ENCODE peak calls at places on chromosomes 2 and 18, in ten cellular contexts. One of them, this sample, is unnamed.

GRCh38 chr18:34926683-34927082 is 114.5 kb upstream of the MAPRE2 start:
- DNase-seq in ovary: no peak
- DNase-seq in ascending aorta: no peak
- DNase-seq in esophagus squamous epithelium: no peak
- DNase-seq in lower lobe of right lung: no peak
- DNase-seq in A549: no peak
- DNase-seq in kidney: no peak
- DNase-seq in sigmoid colon: no peak
- DNase-seq in aorta: no peak
- DNase-seq in gastrocnemius medialis: no peak
- DNase-seq in this sample: no peak

GRCh38 chr2:160108231-160108630 is 45.8 kb upstream of the PLA2R1 start:
- DNase-seq in ovary: no peak
- DNase-seq in ascending aorta: no peak
- DNase-seq in A549: no peak
- DNase-seq in lower lobe of right lung: no peak
- DNase-seq in sigmoid colon: no peak
- DNase-seq in esophagus squamous epithelium: no peak
- DNase-seq in aorta: no peak
- DNase-seq in gastrocnemius medialis: no peak
- DNase-seq in kidney: no peak
- DNase-seq in this sample: no peak

GRCh38 chr2:118723394-118723793 is 124.1 kb downstream of the EN1 start:
- DNase-seq in kidney: no peak
- DNase-seq in lower lobe of right lung: no peak
- DNase-seq in gastrocnemius medialis: no peak
- DNase-seq in sigmoid colon: no peak
- DNase-seq in esophagus squamous epithelium: no peak
- DNase-seq in A549: no peak
- DNase-seq in ovary: no peak
- DNase-seq in ascending aorta: no peak
- DNase-seq in aorta: no peak
- DNase-seq in this sample: no peak

GRCh38 chr2:238928520-238929241 is 80.8 kb downstream of the TWIST2 start:
- DNase-seq in gastrocnemius medialis: no peak
- DNase-seq in kidney: peak; percentile 50
- DNase-seq in lower lobe of right lung: no peak
- DNase-seq in sigmoid colon: peak; percentile 72
- DNase-seq in A549: no peak
- DNase-seq in esophagus squamous epithelium: no peak
- DNase-seq in aorta: no peak
- DNase-seq in ascending aorta: no peak
- DNase-seq in ovary: peak; percentile 46
- DNase-seq in this sample: peak; percentile 28

GRCh38 chr2:189569295-189569925 is 11.2 kb downstream of the SLC40A1 start:
- DNase-seq in kidney: no peak
- DNase-seq in esophagus squamous epithelium: no peak
- DNase-seq in sigmoid colon: no peak
- DNase-seq in aorta: peak; percentile 64
- DNase-seq in A549: no peak
- DNase-seq in ovary: no peak
- DNase-seq in gastrocnemius medialis: no peak
- DNase-seq in lower lobe of right lung: no peak
- DNase-seq in ascending aorta: no peak
- DNase-seq in this sample: no peak

GRCh38 chr18:35282353-35282752 is 7.7 kb downstream of the ZSCAN30 start:
- DNase-seq in aorta: no peak
- DNase-seq in esophagus squamous epithelium: no peak
- DNase-seq in ascending aorta: no peak
- DNase-seq in ovary: no peak
- DNase-seq in kidney: no peak
- DNase-seq in sigmoid colon: no peak
- DNase-seq in A549: no peak
- DNase-seq in gastrocnemius medialis: no peak
- DNase-seq in lower lobe of right lung: no peak
- DNase-seq in this sample: no peak

GRCh38 chr2:113039675-113040074 is 13.0 kb downstream of the IL36B start:
- DNase-seq in gastrocnemius medialis: no peak
- DNase-seq in kidney: no peak
- DNase-seq in A549: no peak
- DNase-seq in ascending aorta: no peak
- DNase-seq in aorta: no peak
- DNase-seq in lower lobe of right lung: no peak
- DNase-seq in ovary: no peak
- DNase-seq in esophagus squamous epithelium: no peak
- DNase-seq in sigmoid colon: no peak
- DNase-seq in this sample: no peak

GRCh38 chr18:9117980-9118841 is 15.7 kb downstream of the NDUFV2 start:
- DNase-seq in ascending aorta: no peak
- DNase-seq in gastrocnemius medialis: no peak
- DNase-seq in lower lobe of right lung: no peak
- DNase-seq in esophagus squamous epithelium: no peak
- DNase-seq in sigmoid colon: no peak
- DNase-seq in aorta: no peak
- DNase-seq in A549: no peak
- DNase-seq in ovary: no peak
- DNase-seq in kidney: no peak
- DNase-seq in this sample: no peak

GRCh38 chr18:48934400-48934707 is 16.4 kb downstream of the SMAD7 start:
- DNase-seq in lower lobe of right lung: no peak
- DNase-seq in gastrocnemius medialis: no peak
- DNase-seq in esophagus squamous epithelium: no peak
- DNase-seq in A549: no peak
- DNase-seq in ovary: no peak
- DNase-seq in ascending aorta: no peak
- DNase-seq in sigmoid colon: no peak
- DNase-seq in kidney: no peak
- DNase-seq in aorta: no peak
- DNase-seq in this sample: no peak

GRCh38 chr2:30235008-30235655 is 3.8 kb downstream of the LBH start:
- DNase-seq in kidney: no peak
- DNase-seq in sigmoid colon: peak; percentile 62
- DNase-seq in ovary: no peak
- DNase-seq in gastrocnemius medialis: no peak
- DNase-seq in esophagus squamous epithelium: no peak
- DNase-seq in lower lobe of right lung: no peak
- DNase-seq in A549: no peak
- DNase-seq in aorta: no peak
- DNase-seq in ascending aorta: no peak
- DNase-seq in this sample: peak; percentile 28
- H3K4me3 ChIP-seq in kidney: no peak overlapping the region
- H3K4me3 ChIP-seq in sigmoid colon: no peak overlapping the region
- H3K4me3 ChIP-seq in ovary: no peak overlapping the region
- H3K4me3 ChIP-seq in gastrocnemius medialis: peak overlapping the region; percentile 63
- H3K4me3 ChIP-seq in esophagus squamous epithelium: no peak overlapping the region
- H3K4me3 ChIP-seq in lower lobe of right lung: peak overlapping the region; percentile 82
- H3K4me3 ChIP-seq in A549: peak overlapping the region; percentile 97
- H3K4me3 ChIP-seq in aorta: no peak overlapping the region
- H3K4me3 ChIP-seq in ascending aorta: peak overlapping the region; percentile 83
- H3K4me3 ChIP-seq in this sample: peak overlapping the region; percentile 95

DNA sequence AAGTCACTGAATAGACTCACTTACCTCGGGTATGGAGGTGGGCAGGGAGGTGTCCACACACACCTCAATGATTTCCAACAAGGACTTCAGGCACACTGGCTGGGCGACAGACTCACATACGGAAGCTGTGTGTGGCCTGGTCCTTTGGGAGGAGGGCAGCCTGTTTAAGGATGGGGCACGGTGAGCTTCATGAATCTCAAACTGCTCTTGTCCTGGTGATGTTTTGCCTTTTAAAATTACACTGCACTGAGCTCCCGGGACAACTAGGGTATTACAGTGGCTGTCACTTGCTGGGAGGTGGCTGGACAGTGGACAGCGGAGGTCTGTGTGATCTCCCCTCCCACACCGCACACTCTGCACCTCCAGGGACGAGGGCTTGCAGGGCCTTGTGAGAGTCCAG is 211.6 kb downstream of the SNTG2 start:
- DNase-seq in lower lobe of right lung: no peak
- DNase-seq in ascending aorta: no peak
- DNase-seq in gastrocnemius medialis: no peak
- DNase-seq in sigmoid colon: no peak
- DNase-seq in ovary: no peak
- DNase-seq in A549: no peak
- DNase-seq in esophagus squamous epithelium: no peak
- DNase-seq in kidney: no peak
- DNase-seq in aorta: no peak
- DNase-seq in this sample: no peak
- H3K4me1 ChIP-seq in lower lobe of right lung: no peaks in the 10 kb centered on the region
- H3K4me1 ChIP-seq in ascending aorta: no peaks in the 10 kb centered on the region
- H3K4me1 ChIP-seq in gastrocnemius medialis: no peaks in the 10 kb centered on the region
- H3K4me1 ChIP-seq in sigmoid colon: no peaks in the 10 kb centered on the region
- H3K4me1 ChIP-seq in ovary: no peaks in the 10 kb centered on the region
- H3K4me1 ChIP-seq in A549: no peaks in the 10 kb centered on the region
- H3K4me1 ChIP-seq in esophagus squamous epithelium: no peaks in the 10 kb centered on the region
- H3K4me1 ChIP-seq in kidney: no peaks in the 10 kb centered on the region
- H3K4me1 ChIP-seq in aorta: no peaks in the 10 kb centered on the region
- H3K4me1 ChIP-seq in this sample: no peaks in the 10 kb centered on the region

GRCh38 chr2:17646096-17646554 is 105.6 kb downstream of the VSNL1 start:
- DNase-seq in sigmoid colon: no peak
- DNase-seq in ascending aorta: no peak
- DNase-seq in kidney: no peak
- DNase-seq in A549: peak; percentile 41
- DNase-seq in ovary: peak; percentile 52
- DNase-seq in aorta: no peak
- DNase-seq in gastrocnemius medialis: peak; percentile 23
- DNase-seq in lower lobe of right lung: no peak
- DNase-seq in esophagus squamous epithelium: no peak
- DNase-seq in this sample: peak; percentile 72
- H3K4me3 ChIP-seq in sigmoid colon: no peak overlapping the region
- H3K4me3 ChIP-seq in ascending aorta: no peak overlapping the region
- H3K4me3 ChIP-seq in kidney: no peak overlapping the region
- H3K4me3 ChIP-seq in A549: no peak overlapping the region
- H3K4me3 ChIP-seq in ovary: no peak overlapping the region
- H3K4me3 ChIP-seq in aorta: no peak overlapping the region
- H3K4me3 ChIP-seq in gastrocnemius medialis: no peak overlapping the region
- H3K4me3 ChIP-seq in lower lobe of right lung: no peak overlapping the region
- H3K4me3 ChIP-seq in esophagus squamous epithelium: no peak overlapping the region
- H3K4me3 ChIP-seq in this sample: no peak overlapping the region

DNA sequence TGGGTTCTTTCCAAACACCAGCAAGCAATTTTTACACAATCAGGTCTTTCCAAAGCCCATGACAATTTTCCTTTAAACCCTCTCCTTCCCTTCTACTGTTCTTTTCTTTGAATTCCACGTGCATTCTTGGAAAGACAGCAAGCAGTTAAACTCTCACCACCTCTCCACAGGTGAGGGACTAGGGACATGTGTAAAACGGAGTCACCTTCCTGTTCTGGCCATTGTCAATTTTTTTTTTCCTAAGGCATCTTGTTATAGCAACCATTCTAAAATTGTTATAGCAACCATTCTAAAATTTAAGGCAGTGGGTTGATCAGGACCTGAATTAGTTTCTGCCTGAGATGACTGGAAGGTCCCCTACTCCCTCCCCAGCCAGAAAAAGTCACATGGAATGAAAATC is 113.8 kb downstream of the ANKRD44 start:
- DNase-seq in aorta: no peak
- DNase-seq in esophagus squamous epithelium: no peak
- DNase-seq in lower lobe of right lung: no peak
- DNase-seq in kidney: no peak
- DNase-seq in A549: no peak
- DNase-seq in ascending aorta: no peak
- DNase-seq in gastrocnemius medialis: no peak
- DNase-seq in sigmoid colon: no peak
- DNase-seq in ovary: no peak
- DNase-seq in this sample: no peak
- H3K4me1 ChIP-seq in aorta: peaks cover 6% of the 10 kb centered on the region
- H3K4me1 ChIP-seq in esophagus squamous epithelium: peaks cover 9% of the 10 kb centered on the region
- H3K4me1 ChIP-seq in lower lobe of right lung: peaks cover 78% of the 10 kb centered on the region
- H3K4me1 ChIP-seq in kidney: peaks cover 2% of the 10 kb centered on the region
- H3K4me1 ChIP-seq in A549: no peaks in the 10 kb centered on the region
- H3K4me1 ChIP-seq in ascending aorta: peaks cover 49% of the 10 kb centered on the region
- H3K4me1 ChIP-seq in gastrocnemius medialis: peaks cover 12% of the 10 kb centered on the region
- H3K4me1 ChIP-seq in sigmoid colon: peaks cover 51% of the 10 kb centered on the region
- H3K4me1 ChIP-seq in ovary: no peaks in the 10 kb centered on the region
- H3K4me1 ChIP-seq in this sample: no peaks in the 10 kb centered on the region

GRCh38 chr2:237410949-237411635 is 2.9 kb downstream of the COL6A3 start:
- DNase-seq in ascending aorta: no peak
- DNase-seq in kidney: no peak
- DNase-seq in gastrocnemius medialis: no peak
- DNase-seq in sigmoid colon: peak; percentile 74
- DNase-seq in aorta: no peak
- DNase-seq in A549: no peak
- DNase-seq in ovary: no peak
- DNase-seq in esophagus squamous epithelium: no peak
- DNase-seq in lower lobe of right lung: no peak
- DNase-seq in this sample: no peak

GRCh38 chr2:237414056-237414661 is at the start of gene COL6A3:
- DNase-seq in ovary: peak; percentile 94
- DNase-seq in ascending aorta: no peak
- DNase-seq in A549: no peak
- DNase-seq in esophagus squamous epithelium: no peak
- DNase-seq in gastrocnemius medialis: peak; percentile 53
- DNase-seq in lower lobe of right lung: no peak
- DNase-seq in aorta: peak; percentile 84
- DNase-seq in sigmoid colon: peak; percentile 94
- DNase-seq in kidney: peak; percentile 88
- DNase-seq in this sample: no peak

GRCh38 chr2:237411683-237412349 is 2.1 kb downstream of the COL6A3 start:
- DNase-seq in ovary: peak; percentile 61
- DNase-seq in kidney: no peak
- DNase-seq in sigmoid colon: peak; percentile 86
- DNase-seq in lower lobe of right lung: no peak
- DNase-seq in esophagus squamous epithelium: no peak
- DNase-seq in ascending aorta: no peak
- DNase-seq in A549: no peak
- DNase-seq in aorta: no peak
- DNase-seq in gastrocnemius medialis: no peak
- DNase-seq in this sample: no peak

GRCh38 chr2:237413293-237414055 is 490 bp downstream of the COL6A3 start:
- DNase-seq in ovary: peak; percentile 42
- DNase-seq in esophagus squamous epithelium: no peak
- DNase-seq in kidney: no peak
- DNase-seq in gastrocnemius medialis: no peak
- DNase-seq in ascending aorta: no peak
- DNase-seq in sigmoid colon: peak; percentile 78
- DNase-seq in A549: no peak
- DNase-seq in lower lobe of right lung: no peak
- DNase-seq in aorta: no peak
- DNase-seq in this sample: no peak

GRCh38 chr2:237412646-237413292 is 1.2 kb downstream of the COL6A3 start:
- DNase-seq in sigmoid colon: peak; percentile 81
- DNase-seq in ascending aorta: no peak
- DNase-seq in lower lobe of right lung: no peak
- DNase-seq in esophagus squamous epithelium: no peak
- DNase-seq in aorta: no peak
- DNase-seq in gastrocnemius medialis: no peak
- DNase-seq in kidney: no peak
- DNase-seq in ovary: peak; percentile 53
- DNase-seq in A549: no peak
- DNase-seq in this sample: no peak
- H3K4me3 ChIP-seq in sigmoid colon: peak overlapping the region; percentile 81
- H3K4me3 ChIP-seq in ascending aorta: peak overlapping the region; percentile 45
- H3K4me3 ChIP-seq in lower lobe of right lung: peak overlapping the region; percentile 56
- H3K4me3 ChIP-seq in esophagus squamous epithelium: peak overlapping the region; percentile 46
- H3K4me3 ChIP-seq in aorta: peak overlapping the region; percentile 43
- H3K4me3 ChIP-seq in gastrocnemius medialis: peak overlapping the region; percentile 54
- H3K4me3 ChIP-seq in kidney: peak overlapping the region; percentile 9
- H3K4me3 ChIP-seq in ovary: peak overlapping the region; percentile 55
- H3K4me3 ChIP-seq in A549: no peak overlapping the region
- H3K4me3 ChIP-seq in this sample: no peak overlapping the region

This sample was measured in endodermal cell.